ENCODE peak calls at places on chromosomes 3 and 15, in nine cellular contexts. Z is K562, K is IMR-90, J is heart left ventricle, W is right lobe of liver, G is body of pancreas, D is uterus, Y is lower leg skin, T is spleen. S is an unnamed sample.

GRCh38 chr15:65095747-65096104 is 19.2 kb downstream of the KBTBD13 start:
- DNase-seq in Y (peak), J (no peak), W (peak), Z (no peak), G (no peak), D (no peak), K (no peak), T (no peak), S (no peak)

GRCh38 chr15:70025413-70026296 is 72.1 kb downstream of the TLE3 start:
- DNase-seq in Y (no peak), K (no peak), D (no peak), W (no peak), J (no peak), Z (no peak), T (peak), G (no peak), S (no peak)

GRCh38 chr3:196753201-196753600 is 13.5 kb downstream of the PAK2 start:
- DNase-seq in W (no peak), D (no peak), G (no peak), T (no peak), Z (no peak), K (no peak), J (no peak), Y (no peak), S (no peak)

GRCh38 chr3:184562146-184562861 is 719 bp downstream of the EPHB3 start:
- DNase-seq in K (no peak), W (no peak), Y (no peak), J (no peak), Z (no peak), T (peak), G (no peak), D (peak), S (no peak)

GRCh38 chr3:70309591-70309990 is 2.8 kb downstream of the MDFIC2 start:
- DNase-seq in D (no peak), G (no peak), W (no peak), Y (no peak), K (no peak), J (no peak), Z (no peak), T (no peak), S (no peak)

GRCh38 chr15:34358948-34359347 is 8.0 kb downstream of the LPCAT4 start:
- DNase-seq in T (no peak), G (no peak), W (no peak), Z (no peak), D (no peak), K (no peak), Y (no peak), J (no peak), S (no peak)

GRCh38 chr3:45599424-45599886 is 4.9 kb downstream of the LIMD1 start:
- DNase-seq in W (no peak), J (peak), K (no peak), D (no peak), Z (no peak), T (peak), G (peak), Y (peak), S (peak)

GRCh38 chr3:196754215-196754937 is 14.7 kb downstream of the PAK2 start:
- DNase-seq in D (no peak), K (no peak), T (no peak), Y (no peak), G (no peak), W (no peak), J (no peak), Z (no peak), S (no peak)

GRCh38 chr3:13748500-13748899 is 131.4 kb downstream of the WNT7A start:
- DNase-seq in G (no peak), W (no peak), Y (no peak), D (no peak), Z (no peak), K (no peak), T (no peak), J (no peak), S (no peak)

GRCh38 chr3:112647122-112647521 is 6.2 kb upstream of the CCDC80 start:
- DNase-seq in G (no peak), Y (no peak), D (no peak), W (no peak), K (peak), Z (no peak), J (no peak), T (no peak), S (no peak)

GRCh38 chr3:13332158-13332557 is 88.0 kb downstream of the NUP210 start:
- DNase-seq in G (peak), Y (no peak), Z (no peak), J (no peak), T (no peak), W (no peak), D (no peak), K (no peak), S (peak)

GRCh38 chr3:161695811-161696210 is 199.2 kb downstream of the OTOL1 start:
- DNase-seq in T (no peak), W (no peak), D (no peak), G (no peak), Z (no peak), K (no peak), Y (no peak), J (no peak), S (no peak)

GRCh38 chr3:129625071-129625874 is 18.8 kb upstream of the PLXND1 start:
- DNase-seq in W (peak), Y (peak), G (no peak), K (no peak), Z (no peak), D (peak), T (peak), J (no peak), S (no peak)

GRCh38 chr3:133758969-133759739 is 13.0 kb downstream of the TF start:
- DNase-seq in Z (no peak), T (no peak), W (no peak), D (no peak), K (no peak), G (no peak), J (no peak), Y (no peak), S (no peak)

GRCh38 chr3:196268270-196269163 is 19.0 kb downstream of the PCYT1A start:
- DNase-seq in Y (no peak), Z (peak), G (no peak), K (peak), T (no peak), W (no peak), D (no peak), J (no peak), S (no peak)

GRCh38 chr15:73685561-73685960 is 1.4 kb downstream of the CD276 start:
- DNase-seq in K (peak), T (no peak), J (no peak), W (no peak), D (no peak), Y (peak), G (no peak), Z (no peak), S (no peak)

GRCh38 chr15:33200903-33201302 is 6.4 kb upstream of the FMN1 start:
- DNase-seq in D (no peak), K (no peak), W (no peak), T (no peak), Z (no peak), G (no peak), J (no peak), Y (no peak), S (no peak)

GRCh38 chr3:33746412-33747116 is 28.5 kb upstream of the CLASP2 start:
- DNase-seq in G (no peak), Z (peak), K (no peak), J (no peak), T (no peak), W (no peak), Y (no peak), D (no peak), S (no peak)

GRCh38 chr3:44554626-44555592 is at the start of gene ZKSCAN7:
- DNase-seq in Z (no peak), K (peak), Y (peak), W (peak), D (peak), J (peak), G (peak), T (peak), S (peak)

GRCh38 chr3:107271787-107272387 is 105.4 kb upstream of the CCDC54 start:
- DNase-seq in D (no peak), G (no peak), T (no peak), J (no peak), Y (no peak), K (peak), Z (no peak), W (no peak), S (no peak)

GRCh38 chr3:182500294-182500693 is 293.0 kb upstream of the ATP11B start:
- DNase-seq in K (no peak), J (no peak), Y (no peak), Z (no peak), G (no peak), W (no peak), D (no peak), T (no peak), S (no peak)

GRCh38 chr3:151168269-151169094 is 34.5 kb downstream of the GPR171 start:
- DNase-seq in G (peak), J (peak), T (peak), Y (peak), W (peak), Z (peak), D (peak), K (peak), S (peak)

GRCh38 chr15:78209646-78210348 is 24.6 kb downstream of the ACSBG1 start:
- DNase-seq in G (peak), T (peak), J (no peak), Z (no peak), W (peak), Y (peak), D (no peak), K (no peak), S (peak)

GRCh38 chr3:123412811-123413588 is 35.9 kb downstream of the ADCY5 start:
- DNase-seq in J (peak), T (peak), Z (no peak), Y (no peak), W (no peak), G (no peak), K (no peak), D (peak), S (no peak)

GRCh38 chr15:70201376-70201775 is 103.7 kb upstream of the TLE3 start:
- DNase-seq in J (no peak), G (peak), T (peak), W (no peak), K (no peak), D (no peak), Z (no peak), Y (no peak), S (no peak)

GRCh38 chr15:29936353-29937049 is 114.2 kb upstream of the TJP1 start:
- DNase-seq in T (no peak), J (no peak), Y (no peak), D (no peak), Z (no peak), G (peak), W (no peak), K (peak), S (no peak)

GRCh38 chr3:30294241-30294667 is 312.1 kb upstream of the TGFBR2 start:
- DNase-seq in J (no peak), D (no peak), Z (no peak), G (no peak), T (no peak), Y (no peak), W (no peak), K (peak), S (no peak)
- TF ChIP-seq CTCF in J (no peak), D (no peak), Z (no peak), G (no peak), T (no peak), Y (no peak), W (no peak), K (no peak), S (no peak)

GRCh38 chr3:108598375-108598774 is 8.9 kb downstream of the DZIP3 start:
- DNase-seq in Z (peak), T (no peak), J (no peak), K (no peak), D (no peak), W (no peak), G (no peak), Y (no peak), S (no peak)
- TF ChIP-seq POLR2A in Z (no peak), T (no peak), J (no peak), K (no peak), D (no peak), W (no peak), G (no peak), Y (no peak), S (no peak)

GRCh38 chr3:155853214-155854146 is 747 bp downstream of the SLC33A1 start:
- DNase-seq in K (peak), D (no peak), Z (peak), Y (peak), W (no peak), T (peak), G (no peak), J (peak), S (peak)
- TF ChIP-seq CTCF in K (no peak), D (no peak), Z (no peak), Y (no peak), W (no peak), T (no peak), G (no peak), J (no peak), S (no peak)

DNA sequence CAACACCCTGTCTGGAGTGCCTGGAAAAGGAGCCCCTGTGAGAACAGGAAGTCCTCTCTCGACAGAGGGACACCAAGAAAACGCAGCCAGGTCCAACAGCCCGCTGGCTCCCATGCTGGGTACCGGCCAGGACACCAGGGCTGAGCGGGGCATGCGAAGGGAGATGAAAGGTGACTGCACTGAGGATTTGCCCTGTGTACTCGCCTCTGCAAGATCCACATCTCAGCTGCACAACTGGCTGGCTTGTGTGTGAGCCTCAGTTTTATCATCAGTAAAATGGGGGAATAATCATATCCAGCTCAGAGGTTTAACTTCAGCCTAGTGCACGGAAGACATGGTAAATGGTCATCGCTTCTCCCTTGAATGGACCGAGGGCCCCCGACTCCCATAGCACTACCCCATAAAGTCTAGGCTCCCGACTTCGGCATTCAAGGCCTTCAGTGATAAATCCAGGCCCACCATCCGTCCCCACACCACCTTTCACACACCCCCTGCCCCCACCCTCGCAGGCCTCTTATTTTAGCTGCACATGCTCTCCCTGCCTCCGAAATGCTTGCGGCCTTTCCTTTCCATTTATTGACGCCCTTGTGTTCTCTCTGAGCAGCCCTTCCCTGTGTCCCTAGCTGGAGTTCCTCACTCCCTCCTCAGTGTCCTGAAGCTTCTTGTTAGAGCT is 15.8 kb downstream of the ISG20 start:
- DNase-seq in W (peak), Z (no peak), J (no peak), D (no peak), K (no peak), Y (no peak), G (no peak), T (peak), S (no peak)
- TF ChIP-seq POLR2A in W (no peak), Z (no peak), J (no peak), D (no peak), K (no peak), Y (no peak), G (no peak), T (no peak), S (no peak)